ENCODE peak calls at places on chromosomes 2 and 18, in eight cellular contexts. Z is ascending aorta; G is aorta; W is heart right ventricle; B is upper lobe of right lung; O is effector memory CD4-positive, alpha-beta T cell; C is left ventricle myocardium inferior; R is adrenal gland. D is an unnamed sample.

GRCh38 chr2:97996679-97997078 is 931 bp upstream of the TMEM131 start:
- DNase-seq in Z (no peak), G (no peak), W (no peak), B (peak; percentile 59), O (no peak), C (no peak), R (peak; percentile 11), D (peak; percentile 77)

GRCh38 chr2:119433636-119434327 is 2.1 kb downstream of the TMEM37 start:
- DNase-seq in Z (no peak), G (no peak), W (no peak), B (no peak), O (no peak), C (no peak), R (no peak), D (no peak)

GRCh38 chr2:57141269-57141668 is 905.3 kb upstream of the VRK2 start:
- DNase-seq in Z (no peak), G (no peak), W (no peak), B (no peak), O (no peak), C (no peak), R (no peak), D (no peak)

GRCh38 chr18:10057808-10058791 is 144.3 kb downstream of the VAPA start:
- DNase-seq in Z (no peak), G (no peak), W (no peak), B (no peak), O (no peak), C (no peak), R (no peak), D (no peak)

GRCh38 chr2:72367530-72368225 is 220.0 kb upstream of the CYP26B1 start:
- DNase-seq in Z (peak; percentile 35), G (peak; percentile 86), W (peak; percentile 61), B (peak; percentile 66), O (no peak), C (peak; percentile 43), R (peak; percentile 40), D (no peak)

GRCh38 chr2:144334551-144334950 is 185.4 kb downstream of the ZEB2 start:
- DNase-seq in Z (no peak), G (no peak), W (no peak), B (no peak), O (no peak), C (no peak), R (peak; percentile 32), D (no peak)

GRCh38 chr2:226427538-226428307 is 371.9 kb downstream of the IRS1 start:
- DNase-seq in Z (no peak), G (no peak), W (no peak), B (no peak), O (no peak), C (no peak), R (no peak), D (no peak)

GRCh38 chr2:128501022-128501690 is 182.5 kb upstream of the HS6ST1 start:
- DNase-seq in Z (no peak), G (no peak), W (no peak), B (no peak), O (no peak), C (no peak), R (no peak), D (no peak)

GRCh38 chr18:38413202-38413601 is 847.6 kb upstream of the CELF4 start:
- DNase-seq in Z (no peak), G (no peak), W (no peak), B (no peak), O (no peak), C (no peak), R (no peak), D (no peak)

GRCh38 chr2:24970483-24971299 is 1.1 kb downstream of the DNAJC27 start:
- DNase-seq in Z (no peak), G (no peak), W (no peak), B (no peak), O (no peak), C (no peak), R (peak; percentile 10), D (no peak)

GRCh38 chr2:181523756-181524155 is 66.6 kb downstream of the ITGA4 start:
- DNase-seq in Z (no peak), G (no peak), W (no peak), B (no peak), O (no peak), C (no peak), R (no peak), D (no peak)

GRCh38 chr2:227154976-227155375 is 9.0 kb downstream of the COL4A4 start:
- DNase-seq in Z (no peak), G (peak; percentile 50), W (peak; percentile 62), B (no peak), O (no peak), C (peak; percentile 78), R (no peak), D (no peak)

GRCh38 chr2:153055182-153055581 is 336.8 kb downstream of the ARL6IP6 start:
- DNase-seq in Z (no peak), G (no peak), W (no peak), B (no peak), O (no peak), C (no peak), R (no peak), D (no peak)

GRCh38 chr2:73172963-73173362 is 29.4 kb upstream of the NOTO start:
- DNase-seq in Z (no peak), G (no peak), W (no peak), B (no peak), O (no peak), C (no peak), R (no peak), D (no peak)

GRCh38 chr2:50987914-50988313 is 44.0 kb downstream of the NRXN1 start:
- DNase-seq in Z (no peak), G (no peak), W (no peak), B (no peak), O (no peak), C (no peak), R (no peak), D (no peak)

GRCh38 chr18:63161032-63161727 is 158.4 kb downstream of the BCL2 start:
- DNase-seq in Z (no peak), G (no peak), W (no peak), B (no peak), O (peak; percentile 15), C (no peak), R (no peak), D (no peak)

GRCh38 chr18:50090370-50091312 is 104.3 kb downstream of the MYO5B start:
- DNase-seq in Z (no peak), G (no peak), W (no peak), B (no peak), O (no peak), C (no peak), R (no peak), D (no peak)

GRCh38 chr2:176461098-176461497 is 191.9 kb downstream of the MTX2 start:
- DNase-seq in Z (no peak), G (no peak), W (peak; percentile 15), B (no peak), O (no peak), C (no peak), R (no peak), D (no peak)
- H3K27ac ChIP-seq in Z (no peak overlapping the region), G (no peak overlapping the region), W (no peak overlapping the region), B (no peak overlapping the region), O (no peak overlapping the region), C (peak overlapping the region; percentile 47), R (no peak overlapping the region), D (no peak overlapping the region)

DNA sequence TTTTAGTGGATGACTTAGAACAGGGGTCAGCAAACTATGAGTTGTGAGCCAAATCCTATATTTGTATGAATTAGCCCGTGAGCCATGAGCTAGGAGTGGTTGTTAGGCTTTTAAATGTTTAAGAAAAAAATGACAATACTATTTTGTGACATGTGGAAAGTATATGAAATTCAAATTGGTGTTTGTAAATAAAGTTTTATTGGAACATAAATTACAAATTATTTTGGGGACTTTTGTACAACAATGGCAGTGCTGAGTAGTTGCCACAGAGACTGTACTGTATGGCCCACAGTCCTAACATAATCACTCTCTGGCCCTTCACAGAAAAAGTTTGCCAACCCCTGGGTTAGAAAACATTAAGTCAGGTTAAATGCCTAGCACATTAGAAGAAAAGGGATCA is 26.1 kb downstream of the ADNP2 start:
- DNase-seq in Z (no peak), G (no peak), W (no peak), B (no peak), O (no peak), C (no peak), R (no peak), D (no peak)
- H3K36me3 ChIP-seq in Z (peaks cover 46% of the 10 kb centered on the region), G (peaks cover 14% of the 10 kb centered on the region), W (peaks cover 4% of the 10 kb centered on the region), B (peaks cover 60% of the 10 kb centered on the region), O (peaks cover 43% of the 10 kb centered on the region), C (peaks cover 64% of the 10 kb centered on the region), R (peaks cover 32% of the 10 kb centered on the region), D (peaks cover 34% of the 10 kb centered on the region)

DNA sequence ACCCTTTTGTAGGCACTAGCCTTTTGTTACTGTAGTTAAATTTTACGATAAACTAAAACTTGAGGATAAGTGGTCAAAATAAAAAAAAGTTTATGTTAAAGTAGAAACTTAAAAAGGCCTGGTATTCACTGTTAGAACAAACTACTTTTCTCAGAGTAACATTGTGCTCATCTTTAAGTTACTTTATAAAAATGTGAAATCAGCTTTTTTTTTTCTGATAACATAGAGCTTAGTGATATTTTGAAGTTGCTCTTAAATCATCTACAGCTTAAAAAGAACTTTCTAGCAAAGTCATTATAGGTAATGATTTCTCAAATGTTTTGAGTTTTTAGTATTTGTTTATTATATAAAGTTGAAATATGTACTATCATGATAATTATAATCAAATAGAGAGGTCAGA is 125.3 kb downstream of the CAMKMT start:
- DNase-seq in Z (no peak), G (no peak), W (no peak), B (no peak), O (no peak), C (no peak), R (no peak), D (no peak)
- H3K4me1 ChIP-seq in Z (no peaks in the 10 kb centered on the region), G (no peaks in the 10 kb centered on the region), W (no peaks in the 10 kb centered on the region), B (no peaks in the 10 kb centered on the region), O (no peaks in the 10 kb centered on the region), C (no peaks in the 10 kb centered on the region), R (no peaks in the 10 kb centered on the region), D (no peaks in the 10 kb centered on the region)

GRCh38 chr2:109482371-109482841 is 131.4 kb downstream of the SEPTIN10 start:
- DNase-seq in Z (no peak), G (no peak), W (no peak), B (no peak), O (no peak), C (no peak), R (peak; percentile 30), D (peak; percentile 77)

GRCh38 chr2:109481196-109481555 is 132.6 kb downstream of the SEPTIN10 start:
- DNase-seq in Z (no peak), G (no peak), W (no peak), B (no peak), O (no peak), C (no peak), R (no peak), D (peak; percentile 71)

GRCh38 chr2:109480486-109481195 is 133.1 kb downstream of the SEPTIN10 start:
- DNase-seq in Z (no peak), G (no peak), W (no peak), B (no peak), O (no peak), C (no peak), R (no peak), D (peak; percentile 47)

GRCh38 chr2:109479804-109480203 is 134.0 kb downstream of the SEPTIN10 start:
- DNase-seq in Z (no peak), G (no peak), W (no peak), B (no peak), O (no peak), C (no peak), R (no peak), D (peak; percentile 73)

DNA sequence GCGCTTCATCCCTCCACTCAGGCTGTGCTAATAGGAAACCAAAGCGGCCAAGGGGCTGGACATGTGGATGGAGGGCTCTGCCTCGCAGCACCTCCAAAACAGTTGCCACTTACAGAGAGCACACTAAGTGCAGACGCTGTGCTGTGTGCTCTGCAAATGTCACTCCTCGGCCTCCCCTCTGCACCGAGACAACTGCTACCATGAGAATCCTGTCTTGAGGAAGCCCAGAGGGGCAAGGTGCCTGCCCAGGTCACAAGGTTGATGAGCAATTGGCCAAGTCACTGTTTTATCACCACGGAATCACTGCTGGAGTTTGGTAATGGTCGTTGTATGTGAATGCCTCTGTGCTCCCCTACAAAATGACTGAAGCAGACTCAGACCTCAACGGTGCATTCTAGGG is 132.2 kb downstream of the SEPTIN10 start:
- DNase-seq in Z (no peak), G (no peak), W (no peak), B (no peak), O (no peak), C (no peak), R (no peak), D (peak; percentile 61)
- H3K27ac ChIP-seq in Z (no peak overlapping the region), G (no peak overlapping the region), W (no peak overlapping the region), B (no peak overlapping the region), O (no peak overlapping the region), C (peak overlapping the region; percentile 83), R (no peak overlapping the region), D (no peak overlapping the region)